ENCODE peak calls at places on chromosome 13, in seven cellular contexts. R, D, I, L, Q, E and J are unnamed samples.

GRCh38 chr13:84393981-84394625 is 511.8 kb upstream of the SLITRK1 start:
- DNase-seq in R (no peak), D (no peak), I (no peak), L (no peak), Q (no peak), E (no peak), J (no peak)

GRCh38 chr13:109160887-109161669 is 531.7 kb downstream of the MYO16 start:
- DNase-seq in R (no peak), D (no peak), I (no peak), L (no peak), Q (no peak), E (no peak), J (peak)

GRCh38 chr13:82693607-82694006 is 1188.7 kb downstream of the SLITRK1 start:
- DNase-seq in R (no peak), D (no peak), I (no peak), L (no peak), Q (no peak), E (no peak), J (no peak)

GRCh38 chr13:41822560-41822959 is 138.3 kb downstream of the VWA8 start:
- DNase-seq in R (no peak), D (no peak), I (no peak), L (no peak), Q (no peak), E (no peak), J (no peak)

GRCh38 chr13:33109801-33110200 is 93.6 kb downstream of the KL start:
- DNase-seq in R (no peak), D (no peak), I (peak), L (no peak), Q (no peak), E (no peak), J (peak)

GRCh38 chr13:41762796-41763195 is 198.1 kb downstream of the VWA8 start:
- DNase-seq in R (no peak), D (no peak), I (no peak), L (no peak), Q (no peak), E (no peak), J (no peak)

GRCh38 chr13:38690231-38690630 is 3.4 kb downstream of the FREM2 start:
- DNase-seq in R (no peak), D (no peak), I (no peak), L (no peak), Q (no peak), E (no peak), J (no peak)

GRCh38 chr13:77325371-77325941 is 1.4 kb downstream of the MYCBP2 start:
- DNase-seq in R (no peak), D (peak), I (no peak), L (no peak), Q (no peak), E (no peak), J (no peak)

GRCh38 chr13:30370146-30370545 is 52.1 kb upstream of the UBE2L5 start:
- DNase-seq in R (no peak), D (no peak), I (no peak), L (no peak), Q (no peak), E (no peak), J (no peak)

GRCh38 chr13:42798118-42798517 is 16.7 kb downstream of the FAM216B start:
- DNase-seq in R (no peak), D (no peak), I (no peak), L (no peak), Q (no peak), E (no peak), J (no peak)

GRCh38 chr13:35255241-35255640 is 221.2 kb downstream of the MAB21L1 start:
- DNase-seq in R (no peak), D (no peak), I (no peak), L (no peak), Q (no peak), E (no peak), J (no peak)

GRCh38 chr13:30872685-30873443 is 33.2 kb upstream of the MEDAG start:
- DNase-seq in R (no peak), D (peak), I (no peak), L (no peak), Q (no peak), E (no peak), J (peak)

GRCh38 chr13:112953591-112954487 is 15.2 kb upstream of the MCF2L start:
- DNase-seq in R (no peak), D (no peak), I (no peak), L (no peak), Q (peak), E (no peak), J (no peak)

GRCh38 chr13:101545521-101545920 is 93.0 kb downstream of the ITGBL1 start:
- DNase-seq in R (no peak), D (peak), I (no peak), L (no peak), Q (no peak), E (no peak), J (no peak)

GRCh38 chr13:110185696-110186095 is 121.3 kb downstream of the COL4A1 start:
- DNase-seq in R (no peak), D (no peak), I (no peak), L (no peak), Q (no peak), E (no peak), J (peak)

GRCh38 chr13:112255550-112256120 is 120.5 kb upstream of the SPACA7 start:
- DNase-seq in R (no peak), D (no peak), I (no peak), L (no peak), Q (no peak), E (no peak), J (no peak)

GRCh38 chr13:108155185-108156106 is 59.9 kb downstream of the LIG4 start:
- DNase-seq in R (peak), D (peak), I (peak), L (peak), Q (peak), E (peak), J (peak)

GRCh38 chr13:39244561-39245230 is 206.4 kb downstream of the NHLRC3 start:
- DNase-seq in R (no peak), D (no peak), I (no peak), L (no peak), Q (no peak), E (peak), J (no peak)

GRCh38 chr13:91169641-91170040 is 177.8 kb upstream of the MIR17HG start:
- DNase-seq in R (no peak), D (no peak), I (no peak), L (no peak), Q (no peak), E (no peak), J (no peak)

GRCh38 chr13:57846600-57847173 is 215.1 kb downstream of the PCDH17 start:
- DNase-seq in R (no peak), D (no peak), I (no peak), L (no peak), Q (no peak), E (no peak), J (no peak)